ENCODE peak calls at places on chromosomes 11 and 22, in five cellular contexts. H is psoas muscle, U is mammary epithelial cell, L is heart right ventricle, V is body of pancreas. B is an unnamed sample. For H3K9me3 and H3K4me1, the result is how much of the 10 kb centered on the place peaks cover.

GRCh38 chr11:26993965-26994446 is at the start of gene FIBIN:
- DNase-seq in H (peak), U (peak), L (peak), V (peak), B (no peak)

GRCh38 chr22:21632237-21632895 is at the start of gene CCDC116:
- DNase-seq in H (no peak), U (no peak), L (no peak), V (no peak), B (peak)

GRCh38 chr11:70445605-70446004 is 47.3 kb downstream of the CTTN start:
- DNase-seq in H (no peak), U (no peak), L (no peak), V (no peak), B (no peak)

GRCh38 chr11:38612701-38613100 is 2014.7 kb upstream of the RAG2 start:
- DNase-seq in H (no peak), U (no peak), L (no peak), V (no peak), B (no peak)

GRCh38 chr11:25838918-25839611 is 492.9 kb upstream of the ANO3 start:
- DNase-seq in H (no peak), U (no peak), L (no peak), V (no peak), B (no peak)

GRCh38 chr11:130400793-130401483 is 27.5 kb downstream of the ADAMTS8 start:
- DNase-seq in H (no peak), U (peak), L (no peak), V (no peak), B (no peak)

GRCh38 chr22:31461699-31462098 is 27.9 kb downstream of the EIF4ENIF1 start:
- DNase-seq in H (no peak), U (no peak), L (no peak), V (no peak), B (no peak)

GRCh38 chr11:46987183-46987582 is 50.6 kb downstream of the CSTPP1 start:
- DNase-seq in H (no peak), U (peak), L (no peak), V (no peak), B (no peak)

GRCh38 chr11:96306933-96307747 is 35.9 kb downstream of the MAML2 start:
- DNase-seq in H (peak), U (peak), L (no peak), V (peak), B (no peak)

GRCh38 chr11:76892305-76892704 is 31.6 kb downstream of the ACER3 start:
- DNase-seq in H (no peak), U (no peak), L (no peak), V (no peak), B (no peak)

GRCh38 chr11:44528103-44528502 is 37.4 kb upstream of the CD82 start:
- DNase-seq in H (no peak), U (no peak), L (no peak), V (no peak), B (no peak)

GRCh38 chr22:24518774-24519485 is 23.8 kb downstream of the UPB1 start:
- DNase-seq in H (no peak), U (no peak), L (no peak), V (no peak), B (no peak)

GRCh38 chr22:48840112-48840949 is 987.3 kb downstream of the BRD1 start:
- DNase-seq in H (no peak), U (no peak), L (no peak), V (no peak), B (no peak)
- H3K9me3 ChIP-seq in H (under half), U (half or more), L (under half), V (under half), B (under half)

GRCh38 chr22:35930933-35931332 is 97.7 kb downstream of the RBFOX2 start:
- DNase-seq in H (no peak), U (peak), L (no peak), V (peak), B (no peak)
- TF ChIP-seq CTCF in H (peak), U (peak), L (peak), V (peak), B (no peak)

DNA sequence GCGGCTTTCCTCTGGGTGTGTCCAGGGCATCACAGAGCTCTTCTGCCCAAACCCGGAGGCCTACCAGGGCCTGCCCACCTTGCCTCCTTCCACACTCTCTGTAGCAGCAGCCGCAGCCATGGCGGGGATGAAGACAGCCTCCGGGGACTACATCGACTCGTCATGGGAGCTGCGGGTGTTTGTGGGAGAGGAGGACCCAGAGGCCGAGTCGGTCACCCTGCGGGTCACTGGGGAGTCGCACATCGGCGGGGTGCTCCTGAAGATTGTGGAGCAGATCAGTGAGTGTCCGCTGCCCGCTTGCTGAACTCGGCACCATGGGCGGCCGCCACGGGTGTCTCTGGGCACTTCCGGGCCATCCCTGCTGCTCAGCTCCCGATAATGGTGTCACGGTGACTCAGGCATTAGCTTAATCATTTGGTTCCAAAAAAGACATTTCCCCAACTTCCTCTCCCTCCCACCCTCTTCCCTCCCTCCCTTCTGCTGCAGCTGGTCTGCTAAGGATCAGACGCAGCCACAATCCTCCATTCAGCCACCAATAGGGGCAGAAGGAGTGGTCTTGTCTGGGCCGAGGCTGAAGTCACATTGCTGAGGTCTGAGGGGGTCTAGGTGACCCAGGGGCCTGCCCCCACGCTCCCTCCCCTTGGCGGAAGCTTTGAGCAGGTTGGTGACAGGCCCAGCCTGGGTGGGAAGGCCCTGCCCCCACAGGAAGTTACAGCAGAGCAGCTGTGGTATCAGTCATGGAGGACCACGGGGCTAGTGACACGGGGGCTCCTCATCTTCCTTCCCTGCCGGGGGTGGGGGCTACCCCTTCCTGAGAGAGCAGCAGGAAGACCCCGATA is 945 bp downstream of the FERMT3 start:
- DNase-seq in H (peak), U (no peak), L (peak), V (peak), B (no peak)
- H3K4me1 ChIP-seq in H (under half), U (under half), L (under half), V (under half), B (under half)

GRCh38 chr11:94655291-94655690 is 88.1 kb downstream of the PIWIL4 start:
- DNase-seq in H (no peak), U (no peak), L (no peak), V (no peak), B (no peak)
- H3K9me3 ChIP-seq in H (under half), U (under half), L (under half), V (under half), B (under half)